ENCODE peak calls at places on chromosomes 4 and X, in ten cellular contexts. Q is PC-3, N is fibroblast of lung, S is neuronal stem cell, D is GM23248, Z is H9, X is mammary epithelial cell, F is K562, I is neural progenitor cell, C is IMR-90. K is an unnamed sample.

GRCh38 chr4:110878413-110878812 is 255.5 kb upstream of the PITX2 start:
- DNase-seq in Q (no peak), N (peak; percentile 48), S (no peak), D (peak; percentile 3), Z (no peak), X (no peak), F (no peak), I (no peak), C (no peak), K (no peak)

GRCh38 chr4:119034276-119035008 is 101.2 kb upstream of the MYOZ2 start:
- DNase-seq in Q (no peak), N (peak; percentile 55), S (no peak), D (no peak), Z (peak; percentile 42), X (no peak), F (no peak), I (no peak), C (no peak), K (no peak)

GRCh38 chr4:42262701-42263490 is 110.4 kb upstream of the BEND4 start:
- DNase-seq in Q (no peak), N (no peak), S (no peak), D (no peak), Z (no peak), X (no peak), F (no peak), I (no peak), C (no peak), K (no peak)

GRCh38 chrX:100413231-100413630 is 3.2 kb upstream of the PCDH19 start:
- DNase-seq in Q (peak; percentile 69), N (peak; percentile 32), S (no peak), D (peak; percentile 77), Z (no peak), X (peak; percentile 43), F (peak; percentile 36), I (peak; percentile 79), C (peak; percentile 48), K (no peak)

GRCh38 chr4:9384126-9384525 is 21.2 kb downstream of the USP17L30 start:
- DNase-seq in Q (no peak), N (no peak), S (no peak), D (no peak), Z (no peak), X (peak; percentile 1), F (no peak), I (no peak), C (no peak), K (no peak)

GRCh38 chr4:138182838-138183426 is 59.2 kb downstream of the SLC7A11 start:
- DNase-seq in Q (peak; percentile 67), N (peak; percentile 60), S (peak; percentile 37), D (peak; percentile 70), Z (no peak), X (peak; percentile 45), F (peak; percentile 13), I (peak; percentile 52), C (peak; percentile 72), K (no peak)

GRCh38 chrX:18897611-18898010 is 86.3 kb downstream of the PHKA2 start:
- DNase-seq in Q (no peak), N (no peak), S (no peak), D (no peak), Z (no peak), X (no peak), F (no peak), I (no peak), C (no peak), K (no peak)

GRCh38 chr4:169311643-169312365 is 41.0 kb upstream of the SH3RF1 start:
- DNase-seq in Q (peak; percentile 53), N (peak; percentile 39), S (peak; percentile 17), D (peak; percentile 60), Z (peak; percentile 69), X (peak; percentile 22), F (peak; percentile 33), I (peak; percentile 81), C (peak; percentile 59), K (no peak)

GRCh38 chr4:117357422-117357821 is 272.0 kb upstream of the TRAM1L1 start:
- DNase-seq in Q (no peak), N (no peak), S (no peak), D (no peak), Z (no peak), X (no peak), F (no peak), I (no peak), C (no peak), K (no peak)

GRCh38 chrX:48487362-48487785 is 11.4 kb downstream of the FTSJ1 start:
- DNase-seq in Q (peak; percentile 97), N (peak; percentile 99), S (no peak), D (peak; percentile 85), Z (no peak), X (peak; percentile 97), F (peak; percentile 53), I (no peak), C (peak; percentile 89), K (peak; percentile 96)

GRCh38 chr4:164177186-164177585 is 576.7 kb upstream of the SMIM31 start:
- DNase-seq in Q (no peak), N (no peak), S (no peak), D (no peak), Z (no peak), X (no peak), F (no peak), I (no peak), C (no peak), K (no peak)

GRCh38 chr4:168691621-168692376 is 194.9 kb downstream of the PALLD start:
- DNase-seq in Q (no peak), N (no peak), S (no peak), D (no peak), Z (no peak), X (no peak), F (no peak), I (no peak), C (no peak), K (no peak)

DNA sequence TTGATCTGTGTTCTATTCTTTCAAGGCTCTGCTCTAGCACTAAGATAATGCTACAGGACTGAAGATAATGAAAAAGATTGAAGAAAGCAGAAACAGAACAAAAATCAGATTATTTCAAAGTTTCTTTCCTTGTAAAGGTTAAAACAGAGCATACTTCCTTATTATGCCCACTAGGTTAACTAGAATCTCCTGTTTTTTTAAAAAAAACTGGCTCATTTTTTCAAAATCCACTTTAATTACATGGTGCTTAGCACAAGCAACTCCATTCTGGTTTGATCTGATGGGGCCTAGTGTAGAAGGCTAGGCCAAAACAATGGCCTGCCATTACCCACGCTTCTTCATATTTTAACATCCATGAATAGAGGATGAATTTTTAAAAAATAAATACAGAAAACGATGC is 1.2 kb upstream of the UBA6 start:
- DNase-seq in Q (no peak), N (no peak), S (no peak), D (no peak), Z (no peak), X (no peak), F (no peak), I (no peak), C (no peak), K (no peak)
- H2AFZ ChIP-seq in Q (peak overlapping the region; percentile 76), N (no peak overlapping the region), S (peak overlapping the region; percentile 95), D (peak overlapping the region; percentile 91), Z (no peak overlapping the region), X (peak overlapping the region; percentile 26), F (peak overlapping the region; percentile 92), I (no peak overlapping the region), C (no peak overlapping the region), K (no peak overlapping the region)

DNA sequence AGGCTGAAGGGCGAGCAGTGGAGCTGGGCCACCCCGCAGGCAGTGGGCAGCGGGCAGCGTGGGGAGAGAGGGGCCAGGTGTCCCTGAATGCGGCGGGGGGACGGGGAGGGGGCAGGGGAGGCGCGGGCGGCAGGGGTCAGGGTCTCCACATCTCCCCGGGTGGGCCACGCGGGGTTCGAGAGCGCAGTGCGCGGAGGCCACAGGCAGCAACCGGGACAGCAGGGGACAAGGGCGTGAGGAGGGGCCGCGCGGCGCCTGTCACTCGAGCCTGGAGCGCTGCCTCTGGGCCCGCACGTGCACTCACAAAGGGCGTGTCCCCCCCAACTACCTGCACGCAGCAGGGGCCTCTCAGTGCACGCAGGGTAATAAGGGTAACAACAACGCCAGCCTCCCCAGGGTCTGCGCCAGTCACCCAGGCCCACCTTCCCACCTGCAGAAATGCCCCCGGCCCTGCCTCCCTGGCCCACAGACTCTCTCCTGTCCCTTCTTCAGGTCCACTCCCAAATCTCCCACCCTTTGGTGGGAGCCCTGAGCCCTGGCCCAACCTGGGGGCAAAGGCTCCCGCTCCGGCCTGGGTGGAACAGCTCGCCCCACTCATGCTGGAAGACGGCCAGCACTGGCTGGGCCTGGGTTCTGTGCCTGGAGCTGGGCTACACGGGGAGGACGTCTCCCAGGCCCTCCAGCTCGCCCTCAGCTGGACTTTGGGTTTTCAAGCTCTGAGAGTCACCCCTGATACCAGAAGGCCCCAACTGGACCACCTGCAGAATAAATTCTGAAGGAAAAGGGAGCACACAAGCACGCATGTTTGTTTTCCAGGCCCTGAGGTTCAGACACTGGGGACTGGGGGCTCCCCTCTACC is 53.2 kb downstream of the ZFYVE28 start:
- DNase-seq in Q (peak; percentile 2), N (no peak), S (no peak), D (no peak), Z (no peak), X (no peak), F (peak; percentile 76), I (no peak), C (no peak), K (no peak)
- H2AFZ ChIP-seq in Q (peak overlapping the region; percentile 87), N (peak overlapping the region; percentile 13), S (no peak overlapping the region), D (peak overlapping the region; percentile 89), Z (no peak overlapping the region), X (peak overlapping the region; percentile 88), F (peak overlapping the region; percentile 81), I (no peak overlapping the region), C (peak overlapping the region; percentile 87), K (no peak overlapping the region)

GRCh38 chrX:10089378-10089795 is 67.4 kb upstream of the CLCN4 start:
- DNase-seq in Q (peak; percentile 92), N (peak; percentile 60), S (no peak), D (no peak), Z (no peak), X (no peak), F (no peak), I (no peak), C (peak; percentile 36), K (no peak)
- H2AFZ ChIP-seq in Q (no peak overlapping the region), N (no peak overlapping the region), S (no peak overlapping the region), D (no peak overlapping the region), Z (no peak overlapping the region), X (no peak overlapping the region), F (no peak overlapping the region), I (no peak overlapping the region), C (no peak overlapping the region), K (no peak overlapping the region)

GRCh38 chrX:51891821-51892551 is 1.4 kb upstream of the MAGED1 start:
- DNase-seq in Q (no peak), N (peak; percentile 81), S (no peak), D (peak; percentile 82), Z (no peak), X (no peak), F (no peak), I (peak; percentile 11), C (peak; percentile 69), K (no peak)

GRCh38 chrX:51892921-51893745 is at the start of gene MAGED1:
- DNase-seq in Q (peak; percentile 94), N (peak; percentile 93), S (peak; percentile 93), D (peak; percentile 92), Z (peak; percentile 97), X (peak; percentile 82), F (no peak), I (peak; percentile 95), C (peak; percentile 95), K (peak; percentile 77)

GRCh38 chrX:51894697-51895336 is 1.4 kb downstream of the MAGED1 start:
- DNase-seq in Q (no peak), N (peak; percentile 42), S (no peak), D (peak; percentile 52), Z (no peak), X (no peak), F (no peak), I (peak; percentile 14), C (peak; percentile 31), K (no peak)

GRCh38 chrX:51896626-51897025 is 3.2 kb downstream of the MAGED1 start:
- DNase-seq in Q (no peak), N (no peak), S (no peak), D (no peak), Z (no peak), X (no peak), F (no peak), I (no peak), C (no peak), K (no peak)

GRCh38 chrX:51893931-51894696 is 691 bp downstream of the MAGED1 start:
- DNase-seq in Q (peak; percentile 25), N (peak; percentile 29), S (peak; percentile 23), D (peak; percentile 53), Z (no peak), X (peak; percentile 10), F (no peak), I (peak; percentile 59), C (peak; percentile 11), K (no peak)
- H2AFZ ChIP-seq in Q (peak overlapping the region; percentile 74), N (no peak overlapping the region), S (peak overlapping the region; percentile 21), D (no peak overlapping the region), Z (no peak overlapping the region), X (peak overlapping the region; percentile 84), F (no peak overlapping the region), I (no peak overlapping the region), C (peak overlapping the region; percentile 66), K (no peak overlapping the region)